ENCODE peak calls at places on chromosomes 11 and 22, in seven cellular contexts. L, M, G, V, X, N and F are unnamed samples.

GRCh38 chr22:23393721-23394320 is 186.3 kb downstream of the IGLL1 start:
- DNase-seq in L (no peak), M (no peak), G (no peak), V (no peak), X (no peak), N (peak; percentile 40), F (no peak)

GRCh38 chr11:114340311-114341131 is 44.3 kb downstream of the NNMT start:
- DNase-seq in L (peak; percentile 60), M (peak; percentile 79), G (no peak), V (peak; percentile 40), X (no peak), N (no peak), F (no peak)

GRCh38 chr22:38262051-38262795 is 10.6 kb downstream of the TMEM184B start:
- DNase-seq in L (no peak), M (no peak), G (peak; percentile 57), V (no peak), X (peak; percentile 52), N (peak; percentile 68), F (no peak)

GRCh38 chr11:103680861-103681260 is 355.6 kb upstream of the DDI1 start:
- DNase-seq in L (no peak), M (no peak), G (no peak), V (no peak), X (no peak), N (no peak), F (no peak)

GRCh38 chr11:59610289-59610688 is 5.3 kb downstream of the OSBP start:
- DNase-seq in L (no peak), M (no peak), G (no peak), V (no peak), X (no peak), N (no peak), F (no peak)

GRCh38 chr11:48022445-48022844 is 42.1 kb downstream of the PTPRJ start:
- DNase-seq in L (no peak), M (no peak), G (no peak), V (no peak), X (no peak), N (no peak), F (no peak)

GRCh38 chr11:71269603-71270511 is 17.5 kb upstream of the SHANK2 start:
- DNase-seq in L (no peak), M (peak; percentile 16), G (peak; percentile 1), V (no peak), X (no peak), N (peak; percentile 19), F (no peak)

GRCh38 chr11:129146196-129146595 is 45.9 kb downstream of the ARHGAP32 start:
- DNase-seq in L (no peak), M (peak; percentile 40), G (no peak), V (no peak), X (no peak), N (no peak), F (no peak)

GRCh38 chr11:41459602-41460405 is at the start of gene LRRC4C:
- DNase-seq in L (no peak), M (no peak), G (no peak), V (peak; percentile 8), X (no peak), N (no peak), F (no peak)

GRCh38 chr11:128207861-128208321 is 379.5 kb downstream of the ETS1 start:
- DNase-seq in L (peak; percentile 74), M (peak; percentile 92), G (no peak), V (no peak), X (peak; percentile 30), N (no peak), F (no peak)

GRCh38 chr22:37911697-37912096 is 5.6 kb downstream of the MICALL1 start:
- DNase-seq in L (no peak), M (no peak), G (no peak), V (no peak), X (no peak), N (no peak), F (no peak)

GRCh38 chr11:11227686-11228085 is 125.4 kb downstream of the CSNK2A3 start:
- DNase-seq in L (no peak), M (no peak), G (no peak), V (no peak), X (no peak), N (no peak), F (no peak)

GRCh38 chr22:48556751-48557150 is 1270.9 kb downstream of the BRD1 start:
- DNase-seq in L (no peak), M (no peak), G (no peak), V (no peak), X (no peak), N (no peak), F (no peak)

GRCh38 chr22:44256085-44256484 is 56.7 kb downstream of the SHISAL1 start:
- DNase-seq in L (no peak), M (no peak), G (no peak), V (no peak), X (no peak), N (no peak), F (no peak)

GRCh38 chr11:80831374-80831773 is 1390.5 kb upstream of the TENM4 start:
- DNase-seq in L (no peak), M (no peak), G (no peak), V (no peak), X (no peak), N (no peak), F (no peak)

GRCh38 chr11:20155683-20156279 is 4.5 kb downstream of the DBX1 start:
- DNase-seq in L (no peak), M (no peak), G (no peak), V (no peak), X (no peak), N (no peak), F (no peak)

GRCh38 chr11:40306938-40307548 is 1152.4 kb downstream of the LRRC4C start:
- DNase-seq in L (peak; percentile 60), M (peak; percentile 58), G (no peak), V (peak; percentile 24), X (no peak), N (no peak), F (no peak)

GRCh38 chr22:43530864-43531201 is 119.0 kb downstream of the MPPED1 start:
- DNase-seq in L (no peak), M (no peak), G (no peak), V (no peak), X (no peak), N (peak; percentile 43), F (no peak)

GRCh38 chr11:61545341-61545740 is 35.5 kb downstream of the SYT7 start:
- DNase-seq in L (no peak), M (no peak), G (no peak), V (no peak), X (no peak), N (no peak), F (no peak)

GRCh38 chr11:101321222-101321621 is 191.6 kb upstream of the PGR start:
- DNase-seq in L (no peak), M (no peak), G (no peak), V (no peak), X (no peak), N (no peak), F (no peak)
- TF ChIP-seq CTCF in L (no peak), M (no peak), G (no peak), V (no peak), X (no peak), N (no peak), F (no peak)

GRCh38 chr22:33923660-33924246 is 3.5 kb upstream of the LARGE1 start:
- DNase-seq in L (peak; percentile 46), M (peak; percentile 61), G (peak; percentile 67), V (peak; percentile 70), X (peak; percentile 67), N (no peak), F (peak; percentile 29)

GRCh38 chr22:33920927-33921575 is 775 bp upstream of the LARGE1 start:
- DNase-seq in L (peak; percentile 92), M (peak; percentile 94), G (peak; percentile 98), V (peak; percentile 100), X (peak; percentile 98), N (peak; percentile 99), F (peak; percentile 89)

GRCh38 chr22:33921576-33922181 is 1.4 kb upstream of the LARGE1 start:
- DNase-seq in L (peak; percentile 12), M (peak; percentile 45), G (peak; percentile 50), V (peak; percentile 87), X (peak; percentile 42), N (peak; percentile 59), F (no peak)

GRCh38 chr22:33922268-33922667 is 2.0 kb upstream of the LARGE1 start:
- DNase-seq in L (no peak), M (no peak), G (peak; percentile 25), V (peak; percentile 72), X (peak; percentile 13), N (peak; percentile 55), F (no peak)

GRCh38 chr22:33923033-33923432 is 2.8 kb upstream of the LARGE1 start:
- DNase-seq in L (peak; percentile 17), M (no peak), G (no peak), V (no peak), X (no peak), N (no peak), F (no peak)
- TF ChIP-seq CTCF in L (no peak), M (no peak), G (no peak), V (no peak), X (no peak), N (no peak), F (no peak)

DNA sequence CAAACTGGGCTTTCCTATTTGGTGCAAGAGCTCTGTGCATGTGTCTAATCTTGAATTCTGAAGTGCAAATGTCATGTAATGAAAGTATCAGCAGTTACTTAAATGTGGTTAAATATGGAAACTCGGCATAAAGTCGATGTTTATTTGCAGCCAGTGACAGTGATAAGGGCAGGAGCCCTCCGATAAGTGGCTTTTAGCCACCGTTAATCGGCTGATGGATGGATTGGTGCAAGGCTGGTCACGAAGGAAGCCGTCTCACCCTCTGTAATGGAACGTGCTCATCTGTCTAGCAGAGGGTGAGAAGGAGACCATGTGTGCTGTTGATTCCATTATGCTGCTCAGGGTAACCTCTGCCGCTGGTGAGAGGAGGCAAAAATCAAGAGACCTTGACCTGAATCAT is 121.8 kb upstream of the PAX6 start:
- DNase-seq in L (no peak), M (no peak), G (no peak), V (no peak), X (no peak), N (no peak), F (no peak)
- TF ChIP-seq CTCF in L (no peak), M (no peak), G (no peak), V (no peak), X (no peak), N (no peak), F (no peak)

GRCh38 chr22:45505991-45506743 is 3.5 kb downstream of the FBLN1 start:
- DNase-seq in L (no peak), M (no peak), G (no peak), V (no peak), X (no peak), N (no peak), F (no peak)
- TF ChIP-seq CTCF in L (no peak), M (no peak), G (no peak), V (no peak), X (no peak), N (no peak), F (no peak)

GRCh38 chr22:50326225-50326958 is 420 bp downstream of the DENND6B start:
- DNase-seq in L (no peak), M (no peak), G (peak; percentile 52), V (no peak), X (no peak), N (no peak), F (no peak)

GRCh38 chr22:50329236-50329635 is 2.4 kb upstream of the DENND6B start:
- DNase-seq in L (peak; percentile 77), M (peak; percentile 38), G (no peak), V (no peak), X (no peak), N (no peak), F (no peak)

GRCh38 chr22:50325444-50326224 is 1.2 kb downstream of the DENND6B start:
- DNase-seq in L (no peak), M (no peak), G (no peak), V (no peak), X (no peak), N (no peak), F (no peak)

GRCh38 chr22:50327711-50328019 is 853 bp upstream of the DENND6B start:
- DNase-seq in L (no peak), M (no peak), G (no peak), V (no peak), X (no peak), N (no peak), F (no peak)

GRCh38 chr22:50326959-50327710 is at the start of gene DENND6B:
- DNase-seq in L (peak; percentile 46), M (peak; percentile 68), G (peak; percentile 71), V (peak; percentile 89), X (peak; percentile 86), N (no peak), F (no peak)
- TF ChIP-seq CTCF in L (peak; percentile 70), M (peak; percentile 18), G (peak; percentile 40), V (no peak), X (peak; percentile 35), N (peak; percentile 22), F (no peak)